ENCODE peak calls at places on chromosomes 2 and 18, in eight cellular contexts. F, O, W, X, E, J, Q and V are unnamed samples.

GRCh38 chr18:76821875-76822509 is 365 bp upstream of the ZNF236 start:
- DNase-seq in F (peak), Q (no peak), J (peak), W (peak), X (peak), O (peak), E (peak), V (no peak)

GRCh38 chr2:218229239-218229638 is 12.2 kb downstream of the ARPC2 start:
- DNase-seq in J (peak), X (no peak), Q (peak), O (peak), E (no peak), W (peak), F (peak), V (peak)

GRCh38 chr2:34578641-34579040 is 979.5 kb upstream of the FAM98A start:
- DNase-seq in J (no peak), F (no peak), X (no peak), O (no peak), E (no peak), W (no peak), Q (no peak), V (no peak)

GRCh38 chr18:8769509-8769908 is 64.2 kb downstream of the MTCL1 start:
- DNase-seq in W (no peak), O (no peak), J (no peak), Q (no peak), F (peak), X (no peak), E (no peak), V (no peak)

GRCh38 chr2:96113367-96113677 is 3.0 kb downstream of the ADRA2B start:
- DNase-seq in F (no peak), E (no peak), X (no peak), J (no peak), Q (no peak), O (no peak), W (peak), V (no peak)

GRCh38 chr2:177314194-177314593 is 49.7 kb upstream of the NFE2L2 start:
- DNase-seq in E (no peak), J (peak), Q (peak), O (peak), W (no peak), X (no peak), F (no peak), V (peak)

GRCh38 chr18:38956068-38956467 is 1390.5 kb upstream of the CELF4 start:
- DNase-seq in E (no peak), O (no peak), X (no peak), J (no peak), Q (no peak), F (no peak), W (no peak), V (no peak)

GRCh38 chr2:182915369-182916326 is 49.2 kb upstream of the FRZB start:
- DNase-seq in F (no peak), J (peak), E (no peak), W (no peak), O (peak), Q (peak), X (no peak), V (peak)

GRCh38 chr2:48601349-48601748 is 16.3 kb upstream of the GTF2A1L start:
- DNase-seq in X (no peak), O (peak), Q (no peak), W (peak), J (no peak), E (no peak), F (no peak), V (no peak)

GRCh38 chr18:66792466-66792865 is 188.6 kb upstream of the CDH19 start:
- DNase-seq in E (no peak), J (no peak), X (no peak), O (peak), Q (no peak), W (no peak), F (no peak), V (no peak)

GRCh38 chr2:28649481-28650260 is 102.0 kb upstream of the PPP1CB start:
- DNase-seq in W (peak), O (no peak), X (no peak), E (no peak), J (peak), Q (no peak), F (no peak), V (no peak)

GRCh38 chr2:69483024-69483423 is 45.8 kb upstream of the NFU1 start:
- DNase-seq in F (no peak), J (no peak), W (peak), O (peak), X (no peak), E (no peak), Q (peak), V (no peak)

GRCh38 chr2:9558948-9559381 is 3.3 kb upstream of the ADAM17 start:
- DNase-seq in W (peak), J (peak), F (peak), O (peak), Q (peak), E (no peak), X (no peak), V (peak)

GRCh38 chr2:241724975-241725870 is 9.2 kb upstream of the D2HGDH start:
- DNase-seq in X (no peak), J (no peak), Q (no peak), W (no peak), F (no peak), O (no peak), E (no peak), V (no peak)

GRCh38 chr2:180312542-180312941 is 305.4 kb upstream of the CWC22 start:
- DNase-seq in Q (no peak), X (no peak), O (no peak), W (no peak), E (no peak), F (no peak), J (no peak), V (no peak)

GRCh38 chr2:30385327-30385726 is 61.7 kb upstream of the LCLAT1 start:
- DNase-seq in F (no peak), X (no peak), J (peak), Q (no peak), O (peak), E (no peak), W (no peak), V (no peak)

GRCh38 chr2:230685165-230685560 is 27.5 kb upstream of the CAB39 start:
- DNase-seq in J (no peak), E (no peak), O (no peak), F (no peak), X (no peak), Q (no peak), W (no peak), V (no peak)

GRCh38 chr2:162926501-162926900 is 87.9 kb upstream of the KCNH7 start:
- DNase-seq in W (no peak), J (peak), F (no peak), O (peak), X (no peak), E (no peak), Q (peak), V (no peak)

GRCh38 chr2:73987109-73987947 is 2.6 kb downstream of the TET3 start:
- DNase-seq in J (no peak), X (no peak), Q (no peak), W (peak), O (peak), E (peak), F (no peak), V (no peak)

GRCh38 chr18:51621103-51621969 is 423.9 kb upstream of the MEX3C start:
- DNase-seq in X (peak), F (no peak), E (peak), J (peak), O (peak), Q (peak), W (peak), V (no peak)

GRCh38 chr2:233290446-233290845 is 17.2 kb upstream of the SAG start:
- DNase-seq in O (no peak), W (no peak), E (no peak), J (no peak), X (no peak), Q (no peak), F (no peak), V (no peak)

GRCh38 chr2:222952204-222952603 is 91.4 kb downstream of the ACSL3 start:
- DNase-seq in O (no peak), X (no peak), W (no peak), F (no peak), J (no peak), Q (no peak), E (peak), V (no peak)

GRCh38 chr2:232113821-232114220 is 152.3 kb downstream of the DIS3L2 start:
- DNase-seq in Q (no peak), J (peak), X (no peak), F (no peak), W (no peak), O (peak), E (no peak), V (no peak)

DNA sequence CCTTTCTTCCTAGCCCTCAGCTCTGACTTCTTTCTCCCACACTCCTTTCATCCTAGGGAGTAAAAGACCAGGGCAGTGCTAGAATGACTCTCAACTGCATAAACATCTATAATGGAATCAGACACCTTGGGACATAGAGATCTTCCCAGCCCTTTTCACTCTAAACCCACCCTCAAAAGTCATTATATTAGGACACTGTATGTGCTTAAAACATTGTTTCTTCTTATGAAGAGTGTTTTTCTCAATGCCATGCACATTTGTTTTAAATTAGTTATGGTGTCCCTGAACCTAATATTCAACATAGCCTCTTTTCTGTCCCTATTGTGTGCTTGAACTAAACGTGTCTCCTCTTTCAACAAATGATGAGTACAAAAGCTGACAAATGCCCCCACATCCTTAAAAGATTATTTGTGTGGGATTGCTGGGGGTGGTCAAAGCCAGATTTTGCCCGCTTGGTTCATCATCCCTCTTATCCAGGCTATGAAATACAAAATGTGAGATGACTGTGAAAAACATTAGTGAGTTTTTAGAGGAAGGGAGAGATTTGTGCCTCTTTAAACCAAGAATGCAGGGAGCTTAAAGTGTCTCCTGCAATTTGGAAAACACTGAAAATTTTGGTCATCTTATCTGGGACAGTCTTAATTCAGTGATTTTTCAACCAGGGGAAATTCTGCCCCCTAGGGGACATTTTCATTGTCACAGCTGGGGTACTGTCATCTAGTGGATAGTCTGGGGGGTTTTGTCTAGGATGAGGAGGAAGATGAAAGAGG is 29.0 kb downstream of the SERPINB5 start:
- DNase-seq in X (no peak), W (peak), J (peak), O (no peak), F (no peak), E (no peak), Q (no peak), V (no peak)
- TF ChIP-seq CTCF in X (peak), W (peak), J (peak), O (peak), F (no peak), E (no peak), Q (peak), V (peak)

DNA sequence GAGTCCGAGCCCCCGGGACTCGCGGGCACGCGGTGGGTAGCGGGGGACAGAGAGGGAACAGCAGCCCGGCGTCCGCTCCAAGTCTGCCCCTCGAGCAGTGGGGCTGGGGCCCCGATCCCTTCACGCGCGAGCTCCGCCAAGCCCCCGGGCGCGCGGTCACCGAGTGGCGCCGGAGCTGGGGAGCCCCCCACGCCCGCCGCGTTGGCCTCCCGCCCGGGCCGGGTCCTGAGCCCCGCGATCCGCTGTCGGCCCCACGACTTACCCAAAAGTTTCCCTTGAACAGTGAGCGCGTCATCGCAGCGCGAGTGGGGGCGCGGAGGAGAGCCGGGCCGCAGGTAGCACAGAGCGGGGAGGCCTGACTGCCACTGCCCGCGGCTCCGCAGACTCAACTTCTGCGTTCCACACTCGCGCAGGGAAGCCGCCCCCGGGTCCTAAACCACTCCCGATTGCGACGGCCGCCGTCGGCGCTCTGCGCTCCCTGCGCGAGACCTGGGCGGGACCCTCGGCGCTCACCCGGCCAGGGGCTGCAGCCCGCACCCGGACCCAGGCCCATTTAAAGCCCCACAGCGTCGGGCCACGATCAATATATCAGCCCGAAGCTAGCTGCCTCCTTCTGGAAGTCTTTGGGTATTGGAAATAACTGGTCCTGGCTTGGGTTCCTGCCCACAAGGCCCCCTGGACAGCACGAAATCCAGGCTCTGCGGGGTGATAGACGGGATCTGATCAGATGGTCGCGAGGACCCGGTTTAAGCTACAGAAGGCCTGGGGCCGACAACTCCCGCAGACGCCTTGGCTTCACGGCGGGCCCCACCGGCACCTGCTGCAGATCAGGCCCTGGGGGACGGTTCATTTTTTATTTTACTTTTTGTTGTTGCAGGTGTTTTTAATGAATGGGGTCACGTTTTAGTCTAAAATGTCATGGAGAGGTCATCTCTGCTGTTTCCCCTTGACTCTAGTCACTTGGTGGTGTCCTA is at the start of gene PSTPIP2:
- DNase-seq in J (peak), W (peak), Q (no peak), X (peak), F (peak), O (peak), E (peak), V (peak)
- TF ChIP-seq CTCF in J (peak), W (no peak), Q (no peak), X (peak), F (no peak), O (no peak), E (no peak), V (peak)

GRCh38 chr2:67476808-67477790 is 80.0 kb downstream of the ETAA1 start:
- DNase-seq in O (peak), F (no peak), Q (peak), E (no peak), W (peak), J (peak), X (no peak), V (peak)
- TF ChIP-seq CTCF in O (peak), F (no peak), Q (peak), E (no peak), W (peak), J (peak), X (peak), V (peak)

GRCh38 chr2:127526142-127526939 is at the start of gene IWS1:
- DNase-seq in J (peak), W (peak), E (peak), Q (peak), F (peak), X (peak), O (peak), V (peak)
- TF ChIP-seq CTCF in J (peak), W (peak), E (no peak), Q (peak), F (peak), X (peak), O (no peak), V (no peak)

GRCh38 chr2:202035089-202035940 is 1.7 kb downstream of the FZD7 start:
- DNase-seq in E (peak), J (peak), O (peak), X (peak), Q (no peak), W (peak), F (peak), V (peak)

GRCh38 chr2:202034249-202035088 is 814 bp downstream of the FZD7 start:
- DNase-seq in J (no peak), O (peak), X (peak), E (no peak), Q (no peak), W (peak), F (peak), V (no peak)

GRCh38 chr2:202032841-202033316 is 776 bp upstream of the FZD7 start:
- DNase-seq in O (no peak), W (peak), F (peak), Q (no peak), J (peak), E (peak), X (peak), V (no peak)

GRCh38 chr2:202031261-202031986 is 2.2 kb upstream of the FZD7 start:
- DNase-seq in O (no peak), F (no peak), Q (no peak), E (no peak), X (no peak), W (no peak), J (no peak), V (no peak)

DNA sequence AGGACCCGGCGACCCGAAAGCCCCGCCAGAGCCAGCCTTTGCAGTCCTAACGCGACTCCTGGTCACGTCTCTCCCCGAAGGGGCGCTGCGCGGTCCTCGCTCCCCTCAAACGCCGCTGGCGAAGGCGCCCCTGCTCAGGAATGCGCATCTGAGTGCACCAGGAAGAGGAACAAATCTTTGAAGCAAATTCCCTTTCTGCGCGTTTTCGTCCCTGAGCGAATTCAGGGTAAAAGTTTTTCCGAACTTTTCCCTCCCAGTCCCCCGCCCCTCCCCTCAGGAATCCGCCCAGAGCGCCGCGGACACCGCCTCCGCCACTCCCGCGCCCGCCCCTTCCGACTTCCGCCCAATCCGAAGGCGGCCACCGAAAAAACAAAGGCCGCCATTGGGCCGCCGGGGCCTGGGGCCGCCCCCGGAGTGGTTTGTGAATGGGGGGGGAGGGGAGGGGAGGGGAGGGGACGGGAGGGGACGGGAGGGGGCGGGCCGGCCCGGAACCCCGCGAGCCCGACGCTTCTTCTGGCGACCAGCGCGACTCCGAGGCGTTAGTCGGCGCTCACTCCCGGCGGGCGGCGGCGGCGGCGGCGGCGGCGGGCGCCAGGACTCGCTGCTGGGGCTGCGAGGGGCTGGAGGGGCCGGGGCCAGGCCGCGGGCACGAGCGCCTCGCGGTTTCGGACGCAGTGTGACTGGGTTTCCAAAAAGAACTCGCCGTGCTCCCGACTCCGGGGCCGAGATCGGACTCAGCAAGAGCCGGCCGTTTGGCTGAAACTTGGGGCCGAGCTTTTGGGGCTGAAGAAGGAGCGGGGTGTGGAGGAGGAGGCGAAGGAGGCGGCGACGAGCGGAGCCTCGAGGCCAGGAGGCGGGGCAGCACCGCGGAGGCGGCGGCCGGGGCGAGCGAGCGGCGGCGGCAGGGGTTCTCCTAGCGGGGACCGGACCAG is at the start of gene FZD7:
- DNase-seq in J (peak), O (peak), F (peak), E (peak), Q (peak), W (peak), X (peak), V (peak)
- TF ChIP-seq CTCF in J (peak), O (no peak), F (no peak), E (no peak), Q (peak), W (peak), X (peak), V (peak)